ENCODE peak calls at places on chromosomes 13 and 19, in nine cellular contexts. One of them, this sample, is unnamed.

GRCh38 chr13:101144808-101145419 is 271.4 kb downstream of the NALCN start:
- DNase-seq in upper lobe of right lung: no peak
- DNase-seq in sigmoid colon: no peak
- DNase-seq in mesothelial cell of epicardium: no peak
- DNase-seq in left lung: no peak
- DNase-seq in cardiac muscle cell: peak
- DNase-seq in RWPE1: peak
- DNase-seq in mucosa of descending colon: peak
- DNase-seq in kidney: no peak
- DNase-seq in this sample: no peak

GRCh38 chr19:54273811-54274210 is 7.1 kb downstream of the LILRB2 start:
- DNase-seq in cardiac muscle cell: no peak
- DNase-seq in kidney: no peak
- DNase-seq in sigmoid colon: no peak
- DNase-seq in mesothelial cell of epicardium: no peak
- DNase-seq in RWPE1: no peak
- DNase-seq in mucosa of descending colon: no peak
- DNase-seq in left lung: no peak
- DNase-seq in upper lobe of right lung: no peak
- DNase-seq in this sample: no peak

GRCh38 chr13:90427322-90428272 is 919.9 kb upstream of the MIR17HG start:
- DNase-seq in left lung: no peak
- DNase-seq in mesothelial cell of epicardium: no peak
- DNase-seq in cardiac muscle cell: no peak
- DNase-seq in upper lobe of right lung: no peak
- DNase-seq in RWPE1: no peak
- DNase-seq in kidney: no peak
- DNase-seq in sigmoid colon: no peak
- DNase-seq in mucosa of descending colon: no peak
- DNase-seq in this sample: no peak

GRCh38 chr13:76668716-76669115 is 217.5 kb downstream of the KCTD12 start:
- DNase-seq in upper lobe of right lung: no peak
- DNase-seq in mesothelial cell of epicardium: no peak
- DNase-seq in kidney: no peak
- DNase-seq in cardiac muscle cell: no peak
- DNase-seq in mucosa of descending colon: no peak
- DNase-seq in RWPE1: no peak
- DNase-seq in left lung: no peak
- DNase-seq in sigmoid colon: no peak
- DNase-seq in this sample: no peak

GRCh38 chr13:21957833-21958232 is 287.0 kb downstream of the FGF9 start:
- DNase-seq in RWPE1: no peak
- DNase-seq in mesothelial cell of epicardium: no peak
- DNase-seq in upper lobe of right lung: no peak
- DNase-seq in cardiac muscle cell: no peak
- DNase-seq in mucosa of descending colon: no peak
- DNase-seq in kidney: no peak
- DNase-seq in sigmoid colon: no peak
- DNase-seq in left lung: no peak
- DNase-seq in this sample: no peak

GRCh38 chr19:17824339-17824738 is 3.0 kb upstream of the INSL3 start:
- DNase-seq in left lung: no peak
- DNase-seq in mucosa of descending colon: no peak
- DNase-seq in mesothelial cell of epicardium: no peak
- DNase-seq in cardiac muscle cell: no peak
- DNase-seq in sigmoid colon: no peak
- DNase-seq in kidney: no peak
- DNase-seq in RWPE1: no peak
- DNase-seq in upper lobe of right lung: no peak
- DNase-seq in this sample: no peak

GRCh38 chr19:15374796-15375440 is 4.7 kb downstream of the AKAP8 start:
- DNase-seq in mesothelial cell of epicardium: no peak
- DNase-seq in upper lobe of right lung: no peak
- DNase-seq in left lung: no peak
- DNase-seq in cardiac muscle cell: no peak
- DNase-seq in kidney: peak
- DNase-seq in mucosa of descending colon: no peak
- DNase-seq in sigmoid colon: no peak
- DNase-seq in RWPE1: no peak
- DNase-seq in this sample: no peak

GRCh38 chr19:37304190-37304883 is 66.6 kb upstream of the ZNF527 start:
- DNase-seq in cardiac muscle cell: peak
- DNase-seq in mucosa of descending colon: no peak
- DNase-seq in RWPE1: no peak
- DNase-seq in left lung: no peak
- DNase-seq in sigmoid colon: peak
- DNase-seq in mesothelial cell of epicardium: no peak
- DNase-seq in upper lobe of right lung: no peak
- DNase-seq in kidney: peak
- DNase-seq in this sample: no peak

DNA sequence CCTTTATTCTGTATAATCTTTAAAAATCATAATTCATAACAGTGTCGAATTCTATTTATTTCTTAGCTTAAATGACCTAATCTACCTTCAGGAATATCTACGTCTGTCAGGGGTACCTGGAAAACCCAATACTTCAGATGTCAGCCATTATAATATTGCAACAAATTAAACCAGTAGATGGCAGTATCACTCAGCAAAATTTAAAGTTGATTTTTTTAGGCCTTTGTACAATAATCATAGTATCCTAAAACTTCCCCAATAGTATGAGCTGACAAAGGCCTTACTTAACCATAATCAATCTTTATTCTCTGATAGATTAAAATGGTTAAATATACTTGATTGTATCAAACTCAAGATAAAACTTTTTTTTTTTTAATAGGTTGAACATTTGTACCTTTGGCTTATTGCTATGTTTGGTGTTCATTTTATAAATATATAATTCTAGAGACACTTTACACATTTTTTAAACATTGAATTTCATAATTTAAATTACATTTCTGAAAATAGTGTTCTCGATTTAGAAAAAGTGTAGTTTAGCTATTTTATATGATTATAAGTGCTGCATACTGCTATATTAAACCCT is 830.2 kb upstream of the SPRY2 start:
- DNase-seq in cardiac muscle cell: peak
- DNase-seq in left lung: no peak
- DNase-seq in mucosa of descending colon: no peak
- DNase-seq in kidney: no peak
- DNase-seq in upper lobe of right lung: no peak
- DNase-seq in sigmoid colon: no peak
- DNase-seq in RWPE1: peak
- DNase-seq in mesothelial cell of epicardium: no peak
- DNase-seq in this sample: no peak
- TF ChIP-seq CTCF in cardiac muscle cell: peak
- TF ChIP-seq CTCF in left lung: no peak
- TF ChIP-seq CTCF in mucosa of descending colon: no peak
- TF ChIP-seq CTCF in kidney: peak
- TF ChIP-seq CTCF in upper lobe of right lung: peak
- TF ChIP-seq CTCF in sigmoid colon: peak
- TF ChIP-seq CTCF in RWPE1: peak
- TF ChIP-seq CTCF in mesothelial cell of epicardium: peak
- TF ChIP-seq CTCF in this sample: peak

GRCh38 chr19:55552206-55552605 is 6.9 kb upstream of the SBK3 start:
- DNase-seq in left lung: no peak
- DNase-seq in sigmoid colon: no peak
- DNase-seq in mesothelial cell of epicardium: no peak
- DNase-seq in mucosa of descending colon: no peak
- DNase-seq in kidney: no peak
- DNase-seq in cardiac muscle cell: no peak
- DNase-seq in RWPE1: no peak
- DNase-seq in upper lobe of right lung: no peak
- DNase-seq in this sample: no peak

GRCh38 chr19:55554749-55555152 is 9.4 kb upstream of the SBK3 start:
- DNase-seq in kidney: no peak
- DNase-seq in left lung: no peak
- DNase-seq in cardiac muscle cell: no peak
- DNase-seq in upper lobe of right lung: no peak
- DNase-seq in sigmoid colon: no peak
- DNase-seq in mesothelial cell of epicardium: no peak
- DNase-seq in RWPE1: no peak
- DNase-seq in mucosa of descending colon: no peak
- DNase-seq in this sample: no peak

GRCh38 chr19:55554302-55554701 is 9.0 kb upstream of the SBK3 start:
- DNase-seq in mesothelial cell of epicardium: no peak
- DNase-seq in left lung: no peak
- DNase-seq in RWPE1: no peak
- DNase-seq in sigmoid colon: no peak
- DNase-seq in kidney: no peak
- DNase-seq in mucosa of descending colon: no peak
- DNase-seq in cardiac muscle cell: no peak
- DNase-seq in upper lobe of right lung: no peak
- DNase-seq in this sample: no peak

GRCh38 chr19:55552620-55553019 is 7.3 kb upstream of the SBK3 start:
- DNase-seq in cardiac muscle cell: no peak
- DNase-seq in sigmoid colon: no peak
- DNase-seq in upper lobe of right lung: no peak
- DNase-seq in left lung: no peak
- DNase-seq in RWPE1: no peak
- DNase-seq in mesothelial cell of epicardium: no peak
- DNase-seq in mucosa of descending colon: no peak
- DNase-seq in kidney: no peak
- DNase-seq in this sample: no peak

DNA sequence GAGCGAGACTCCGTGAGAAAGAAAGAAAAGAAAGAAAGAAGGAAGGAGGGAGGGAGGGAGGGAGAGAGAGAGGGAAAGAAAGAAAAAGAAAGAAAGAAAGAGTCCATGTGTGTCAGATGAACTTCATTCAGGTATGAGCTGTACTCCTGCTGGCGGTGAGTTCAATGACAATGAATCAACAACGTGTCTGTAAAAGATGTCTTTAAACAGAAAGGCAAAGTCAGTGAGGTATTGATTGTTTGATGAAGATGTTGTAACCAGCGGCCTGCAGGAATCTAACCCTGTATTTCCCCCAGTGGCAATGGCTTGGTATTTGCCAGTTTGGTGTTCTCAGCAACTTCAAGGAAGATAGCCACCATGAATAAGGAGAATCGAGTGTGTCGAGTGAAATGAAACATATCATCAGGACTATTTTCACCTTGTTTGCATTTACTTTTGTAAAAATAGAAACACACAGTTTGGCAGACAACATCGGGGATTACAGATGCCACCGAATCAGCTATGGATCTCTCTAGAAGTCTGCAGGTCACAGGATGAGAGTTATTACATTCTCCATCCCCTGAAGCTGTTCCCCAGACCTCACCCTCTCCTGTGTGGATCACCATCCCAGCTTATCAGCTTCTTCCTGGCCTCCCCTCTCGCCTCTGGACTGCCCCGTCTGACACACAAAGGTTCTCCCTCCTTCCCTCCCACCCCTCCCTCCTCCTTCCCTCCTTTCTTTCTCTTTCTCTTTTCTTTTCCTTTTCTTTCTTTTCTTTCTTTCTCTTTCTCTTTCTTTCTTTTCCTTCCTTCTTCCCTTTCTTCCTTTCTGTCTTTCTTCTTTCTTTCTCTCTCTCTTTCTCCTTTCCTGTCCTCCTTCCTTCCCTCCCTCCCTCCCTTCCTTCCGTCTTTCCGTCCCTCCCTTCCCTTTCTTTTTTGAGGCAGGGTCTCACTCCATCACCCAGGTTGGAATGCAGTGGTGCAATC is 8.2 kb upstream of the SBK3 start:
- DNase-seq in mesothelial cell of epicardium: no peak
- DNase-seq in cardiac muscle cell: no peak
- DNase-seq in left lung: no peak
- DNase-seq in RWPE1: no peak
- DNase-seq in upper lobe of right lung: no peak
- DNase-seq in sigmoid colon: no peak
- DNase-seq in mucosa of descending colon: no peak
- DNase-seq in kidney: no peak
- DNase-seq in this sample: no peak
- TF ChIP-seq CTCF in mesothelial cell of epicardium: no peak
- TF ChIP-seq CTCF in cardiac muscle cell: no peak
- TF ChIP-seq CTCF in left lung: no peak
- TF ChIP-seq CTCF in RWPE1: no peak
- TF ChIP-seq CTCF in upper lobe of right lung: no peak
- TF ChIP-seq CTCF in sigmoid colon: no peak
- TF ChIP-seq CTCF in mucosa of descending colon: no peak
- TF ChIP-seq CTCF in kidney: no peak
- TF ChIP-seq CTCF in this sample: no peak

GRCh38 chr13:25677956-25678355 is 306.2 kb downstream of the ATP8A2 start:
- DNase-seq in mesothelial cell of epicardium: no peak
- DNase-seq in sigmoid colon: no peak
- DNase-seq in cardiac muscle cell: no peak
- DNase-seq in kidney: no peak
- DNase-seq in RWPE1: no peak
- DNase-seq in upper lobe of right lung: no peak
- DNase-seq in mucosa of descending colon: no peak
- DNase-seq in left lung: no peak
- DNase-seq in this sample: no peak

GRCh38 chr13:25679936-25680335 is 308.2 kb downstream of the ATP8A2 start:
- DNase-seq in cardiac muscle cell: no peak
- DNase-seq in mucosa of descending colon: no peak
- DNase-seq in mesothelial cell of epicardium: no peak
- DNase-seq in left lung: no peak
- DNase-seq in sigmoid colon: no peak
- DNase-seq in RWPE1: no peak
- DNase-seq in upper lobe of right lung: no peak
- DNase-seq in kidney: no peak
- DNase-seq in this sample: no peak

GRCh38 chr13:25679154-25679553 is 307.4 kb downstream of the ATP8A2 start:
- DNase-seq in upper lobe of right lung: no peak
- DNase-seq in mesothelial cell of epicardium: no peak
- DNase-seq in sigmoid colon: no peak
- DNase-seq in cardiac muscle cell: no peak
- DNase-seq in left lung: no peak
- DNase-seq in mucosa of descending colon: no peak
- DNase-seq in kidney: no peak
- DNase-seq in RWPE1: no peak
- DNase-seq in this sample: no peak

GRCh38 chr13:25675060-25675459 is 303.3 kb downstream of the ATP8A2 start:
- DNase-seq in mucosa of descending colon: no peak
- DNase-seq in left lung: no peak
- DNase-seq in kidney: no peak
- DNase-seq in mesothelial cell of epicardium: no peak
- DNase-seq in cardiac muscle cell: no peak
- DNase-seq in upper lobe of right lung: no peak
- DNase-seq in sigmoid colon: no peak
- DNase-seq in RWPE1: no peak
- DNase-seq in this sample: no peak

DNA sequence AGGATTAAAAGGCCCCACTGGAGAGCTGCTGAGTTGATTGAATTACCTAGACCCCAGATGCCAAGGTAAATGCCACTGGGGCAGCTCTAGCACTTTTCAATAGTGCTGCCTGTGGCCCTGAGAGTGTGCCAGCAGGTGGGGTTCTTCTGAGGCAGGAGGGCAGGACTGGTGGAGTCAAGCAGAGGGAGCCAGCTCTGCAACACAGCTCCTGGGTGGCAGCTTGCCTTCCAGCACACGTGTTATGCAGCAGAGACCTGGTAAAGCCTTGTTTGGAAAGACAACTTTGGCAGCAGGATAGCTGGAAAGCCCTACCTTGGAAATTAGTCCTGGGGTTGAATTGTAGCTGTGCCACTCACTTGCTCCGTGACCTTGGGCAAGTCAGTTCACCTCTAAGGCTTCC is 306.6 kb downstream of the ATP8A2 start:
- DNase-seq in cardiac muscle cell: no peak
- DNase-seq in left lung: no peak
- DNase-seq in sigmoid colon: no peak
- DNase-seq in kidney: no peak
- DNase-seq in RWPE1: no peak
- DNase-seq in mucosa of descending colon: peak
- DNase-seq in upper lobe of right lung: no peak
- DNase-seq in mesothelial cell of epicardium: no peak
- DNase-seq in this sample: no peak
- TF ChIP-seq CTCF in cardiac muscle cell: no peak
- TF ChIP-seq CTCF in left lung: no peak
- TF ChIP-seq CTCF in sigmoid colon: no peak
- TF ChIP-seq CTCF in kidney: no peak
- TF ChIP-seq CTCF in RWPE1: no peak
- TF ChIP-seq CTCF in mucosa of descending colon: no peak
- TF ChIP-seq CTCF in upper lobe of right lung: no peak
- TF ChIP-seq CTCF in mesothelial cell of epicardium: no peak
- TF ChIP-seq CTCF in this sample: peak

GRCh38 chr19:42498387-42498786 is 29.9 kb downstream of the CEACAM1 start:
- DNase-seq in upper lobe of right lung: no peak
- DNase-seq in RWPE1: no peak
- DNase-seq in sigmoid colon: no peak
- DNase-seq in cardiac muscle cell: no peak
- DNase-seq in mucosa of descending colon: peak
- DNase-seq in mesothelial cell of epicardium: no peak
- DNase-seq in left lung: no peak
- DNase-seq in kidney: no peak
- DNase-seq in this sample: no peak
- TF ChIP-seq CTCF in upper lobe of right lung: no peak
- TF ChIP-seq CTCF in RWPE1: no peak
- TF ChIP-seq CTCF in sigmoid colon: no peak
- TF ChIP-seq CTCF in cardiac muscle cell: no peak
- TF ChIP-seq CTCF in mucosa of descending colon: no peak
- TF ChIP-seq CTCF in mesothelial cell of epicardium: no peak
- TF ChIP-seq CTCF in left lung: no peak
- TF ChIP-seq CTCF in kidney: no peak
- TF ChIP-seq CTCF in this sample: no peak

This sample was measured in GM06990.